ENCODE peak calls at places on chromosomes 7 and 10, in five cellular contexts. R is psoas muscle; A is stimulated activated CD8-positive, alpha-beta memory T cell treated with anti-CD3 and anti-CD28 coated beads, Interleukin-2, amount 100 ng/mL, for 1 hour; W is activated naive CD4-positive, alpha-beta T cell treated with Interleukin-2 at 50 U/mL for 16 hours; K is HT1080. U is an unnamed sample.
A peak's percentile ranks its signal among the peaks of the same experiment; 100 is the strongest.

GRCh38 chr7:50793115-50793946 is 10.6 kb upstream of the GRB10 start:
- DNase-seq in W (peak; percentile 7), A (no peak), K (no peak), R (peak; percentile 76), U (no peak)

GRCh38 chr10:1172256-1172975 is 116.2 kb downstream of the WDR37 start:
- DNase-seq in A (no peak), K (no peak), R (no peak), W (no peak), U (no peak)

GRCh38 chr7:91264924-91265681 is 870 bp downstream of the FZD1 start:
- DNase-seq in W (no peak), R (peak; percentile 48), K (peak; percentile 34), A (no peak), U (no peak)

GRCh38 chr7:88344956-88345832 is 38.5 kb upstream of the STEAP4 start:
- DNase-seq in K (no peak), A (no peak), R (peak; percentile 37), W (no peak), U (no peak)

GRCh38 chr7:22452142-22452763 is 47.7 kb downstream of the STEAP1B start:
- DNase-seq in A (no peak), K (peak; percentile 62), W (no peak), R (peak; percentile 35), U (no peak)

GRCh38 chr10:32548208-32548607 is 102.3 kb downstream of the CCDC7 start:
- DNase-seq in W (no peak), A (no peak), K (no peak), R (no peak), U (no peak)

GRCh38 chr10:7583626-7584025 is 83.1 kb downstream of the ITIH5 start:
- DNase-seq in R (no peak), K (no peak), A (no peak), W (no peak), U (no peak)

GRCh38 chr7:78765985-78766729 is 687.3 kb downstream of the MAGI2 start:
- DNase-seq in K (no peak), A (no peak), R (no peak), W (no peak), U (no peak)

GRCh38 chr10:132670546-132670945 is 115.4 kb downstream of the NKX6-2 start:
- DNase-seq in K (no peak), A (no peak), R (no peak), W (no peak), U (no peak)

GRCh38 chr7:35975851-35976454 is 175.1 kb downstream of the SEPTIN7 start:
- DNase-seq in K (peak; percentile 54), A (peak; percentile 16), R (no peak), W (peak; percentile 30), U (peak; percentile 64)

GRCh38 chr7:20327047-20327446 is 3.7 kb upstream of the ITGB8 start:
- DNase-seq in R (no peak), W (no peak), A (no peak), K (no peak), U (no peak)

GRCh38 chr10:122992031-122992585 is 11.9 kb downstream of the PSTK start:
- DNase-seq in A (no peak), K (no peak), R (no peak), W (no peak), U (no peak)

GRCh38 chr7:128157906-128158305 is 83.2 kb upstream of the LEP start:
- DNase-seq in R (no peak), W (no peak), A (no peak), K (no peak), U (no peak)

GRCh38 chr10:62652114-62652513 is 152.4 kb upstream of the ADO start:
- DNase-seq in W (no peak), A (no peak), R (no peak), K (peak; percentile 33), U (no peak)

GRCh38 chr7:129786825-129787563 is 165.8 kb downstream of the UBE2H start:
- DNase-seq in K (no peak), R (no peak), A (no peak), W (no peak), U (no peak)

U was measured in HFF-Myc.